ENCODE peak calls at places on chromosomes 6 and 20, in eight cellular contexts. One of them, this sample, is unnamed.

GRCh38 chr6:36229223-36229622 is 32.7 kb downstream of the BRPF3 start:
- DNase-seq in A549: no peak
- DNase-seq in upper lobe of left lung: no peak
- DNase-seq in H1: no peak
- DNase-seq in ovary: no peak
- DNase-seq in sigmoid colon: peak; percentile 36
- DNase-seq in K562: no peak
- DNase-seq in GM12878: no peak
- DNase-seq in this sample: no peak

GRCh38 chr6:139640453-139640852 is 266.0 kb upstream of the CITED2 start:
- DNase-seq in ovary: no peak
- DNase-seq in GM12878: peak; percentile 28
- DNase-seq in upper lobe of left lung: no peak
- DNase-seq in K562: no peak
- DNase-seq in A549: no peak
- DNase-seq in sigmoid colon: no peak
- DNase-seq in H1: no peak
- DNase-seq in this sample: no peak

GRCh38 chr6:169008641-169009040 is 245.0 kb downstream of the THBS2 start:
- DNase-seq in A549: no peak
- DNase-seq in sigmoid colon: no peak
- DNase-seq in K562: no peak
- DNase-seq in GM12878: no peak
- DNase-seq in upper lobe of left lung: peak; percentile 31
- DNase-seq in H1: no peak
- DNase-seq in ovary: no peak
- DNase-seq in this sample: no peak

GRCh38 chr6:87908978-87909802 is 138.5 kb upstream of the SPACA1 start:
- DNase-seq in sigmoid colon: no peak
- DNase-seq in GM12878: no peak
- DNase-seq in H1: no peak
- DNase-seq in ovary: no peak
- DNase-seq in upper lobe of left lung: no peak
- DNase-seq in K562: no peak
- DNase-seq in A549: no peak
- DNase-seq in this sample: no peak

GRCh38 chr6:34331361-34332050 is 61.0 kb downstream of the NUDT3 start:
- DNase-seq in A549: no peak
- DNase-seq in K562: no peak
- DNase-seq in sigmoid colon: no peak
- DNase-seq in upper lobe of left lung: no peak
- DNase-seq in GM12878: no peak
- DNase-seq in ovary: no peak
- DNase-seq in H1: no peak
- DNase-seq in this sample: no peak

GRCh38 chr6:53043626-53044025 is 21.6 kb upstream of the FBXO9 start:
- DNase-seq in K562: no peak
- DNase-seq in sigmoid colon: no peak
- DNase-seq in GM12878: no peak
- DNase-seq in A549: no peak
- DNase-seq in upper lobe of left lung: no peak
- DNase-seq in ovary: no peak
- DNase-seq in H1: no peak
- DNase-seq in this sample: no peak

GRCh38 chr20:43919686-43920403 is 5.2 kb downstream of the TOX2 start:
- DNase-seq in GM12878: no peak
- DNase-seq in H1: no peak
- DNase-seq in ovary: no peak
- DNase-seq in K562: no peak
- DNase-seq in A549: no peak
- DNase-seq in sigmoid colon: no peak
- DNase-seq in upper lobe of left lung: no peak
- DNase-seq in this sample: no peak

GRCh38 chr20:32343438-32343837 is 14.7 kb upstream of the ASXL1 start:
- DNase-seq in ovary: no peak
- DNase-seq in upper lobe of left lung: peak; percentile 50
- DNase-seq in H1: no peak
- DNase-seq in sigmoid colon: no peak
- DNase-seq in K562: no peak
- DNase-seq in GM12878: no peak
- DNase-seq in A549: no peak
- DNase-seq in this sample: no peak

GRCh38 chr6:27761391-27761790 is 150.8 kb downstream of the OR2B2 start:
- DNase-seq in A549: no peak
- DNase-seq in upper lobe of left lung: no peak
- DNase-seq in GM12878: no peak
- DNase-seq in H1: no peak
- DNase-seq in K562: no peak
- DNase-seq in sigmoid colon: no peak
- DNase-seq in ovary: no peak
- DNase-seq in this sample: no peak

GRCh38 chr6:56752009-56752408 is 109.3 kb upstream of the DST start:
- DNase-seq in A549: no peak
- DNase-seq in GM12878: no peak
- DNase-seq in K562: no peak
- DNase-seq in H1: no peak
- DNase-seq in ovary: no peak
- DNase-seq in sigmoid colon: no peak
- DNase-seq in upper lobe of left lung: peak; percentile 59
- DNase-seq in this sample: no peak

GRCh38 chr6:168132531-168133184 is 53.6 kb upstream of the FRMD1 start:
- DNase-seq in GM12878: no peak
- DNase-seq in H1: peak; percentile 81
- DNase-seq in K562: peak; percentile 48
- DNase-seq in ovary: peak; percentile 32
- DNase-seq in sigmoid colon: peak; percentile 61
- DNase-seq in A549: peak; percentile 49
- DNase-seq in upper lobe of left lung: peak; percentile 38
- DNase-seq in this sample: peak; percentile 48

GRCh38 chr6:32906539-32906938 is 34.3 kb downstream of the HLA-DMB start:
- DNase-seq in upper lobe of left lung: no peak
- DNase-seq in K562: no peak
- DNase-seq in H1: no peak
- DNase-seq in sigmoid colon: no peak
- DNase-seq in GM12878: no peak
- DNase-seq in ovary: no peak
- DNase-seq in A549: no peak
- DNase-seq in this sample: no peak

GRCh38 chr6:149332602-149333311 is 15.2 kb downstream of the TAB2 start:
- DNase-seq in upper lobe of left lung: no peak
- DNase-seq in H1: no peak
- DNase-seq in A549: no peak
- DNase-seq in sigmoid colon: no peak
- DNase-seq in ovary: no peak
- DNase-seq in GM12878: no peak
- DNase-seq in K562: no peak
- DNase-seq in this sample: no peak

GRCh38 chr6:78808356-78808891 is 58.9 kb upstream of the IRAK1BP1 start:
- DNase-seq in upper lobe of left lung: no peak
- DNase-seq in GM12878: no peak
- DNase-seq in A549: no peak
- DNase-seq in K562: no peak
- DNase-seq in ovary: no peak
- DNase-seq in sigmoid colon: no peak
- DNase-seq in H1: no peak
- DNase-seq in this sample: no peak

GRCh38 chr6:101195581-101195980 is 197.9 kb upstream of the GRIK2 start:
- DNase-seq in A549: no peak
- DNase-seq in ovary: no peak
- DNase-seq in H1: no peak
- DNase-seq in upper lobe of left lung: no peak
- DNase-seq in GM12878: no peak
- DNase-seq in sigmoid colon: no peak
- DNase-seq in K562: no peak
- DNase-seq in this sample: no peak

GRCh38 chr6:110587328-110587727 is 110.9 kb upstream of the SLC22A16 start:
- DNase-seq in upper lobe of left lung: no peak
- DNase-seq in A549: no peak
- DNase-seq in H1: peak; percentile 1
- DNase-seq in ovary: no peak
- DNase-seq in sigmoid colon: no peak
- DNase-seq in K562: no peak
- DNase-seq in GM12878: no peak
- DNase-seq in this sample: no peak

GRCh38 chr6:18600236-18600635 is 213.1 kb downstream of the RNF144B start:
- DNase-seq in GM12878: no peak
- DNase-seq in H1: no peak
- DNase-seq in sigmoid colon: no peak
- DNase-seq in ovary: no peak
- DNase-seq in A549: no peak
- DNase-seq in upper lobe of left lung: no peak
- DNase-seq in K562: no peak
- DNase-seq in this sample: no peak
- TF ChIP-seq EP300 in GM12878: no peak
- TF ChIP-seq EP300 in H1: no peak
- TF ChIP-seq EP300 in sigmoid colon: no peak
- TF ChIP-seq EP300 in ovary: no peak
- TF ChIP-seq EP300 in A549: no peak
- TF ChIP-seq EP300 in upper lobe of left lung: no peak
- TF ChIP-seq EP300 in K562: no peak
- TF ChIP-seq EP300 in this sample: no peak

GRCh38 chr20:8721098-8721497 is 347.8 kb upstream of the PLCB4 start:
- DNase-seq in GM12878: peak; percentile 7
- DNase-seq in ovary: peak; percentile 31
- DNase-seq in A549: peak; percentile 64
- DNase-seq in H1: no peak
- DNase-seq in upper lobe of left lung: no peak
- DNase-seq in sigmoid colon: peak; percentile 73
- DNase-seq in K562: peak; percentile 4
- DNase-seq in this sample: peak; percentile 76
- H3K4me3 ChIP-seq in GM12878: no peak overlapping the region
- H3K4me3 ChIP-seq in ovary: no peak overlapping the region
- H3K4me3 ChIP-seq in A549: no peak overlapping the region
- H3K4me3 ChIP-seq in H1: no peak overlapping the region
- H3K4me3 ChIP-seq in upper lobe of left lung: no peak overlapping the region
- H3K4me3 ChIP-seq in sigmoid colon: no peak overlapping the region
- H3K4me3 ChIP-seq in K562: no peak overlapping the region
- H3K4me3 ChIP-seq in this sample: no peak overlapping the region

GRCh38 chr20:39268566-39268965 is 306.4 kb downstream of the DHX35 start:
- DNase-seq in H1: no peak
- DNase-seq in ovary: no peak
- DNase-seq in A549: no peak
- DNase-seq in GM12878: no peak
- DNase-seq in sigmoid colon: no peak
- DNase-seq in upper lobe of left lung: no peak
- DNase-seq in K562: no peak
- DNase-seq in this sample: no peak

GRCh38 chr20:39263076-39263475 is 300.9 kb downstream of the DHX35 start:
- DNase-seq in ovary: no peak
- DNase-seq in GM12878: no peak
- DNase-seq in sigmoid colon: no peak
- DNase-seq in upper lobe of left lung: no peak
- DNase-seq in A549: no peak
- DNase-seq in H1: no peak
- DNase-seq in K562: no peak
- DNase-seq in this sample: no peak

GRCh38 chr20:39266989-39267388 is 304.8 kb downstream of the DHX35 start:
- DNase-seq in ovary: no peak
- DNase-seq in A549: no peak
- DNase-seq in K562: no peak
- DNase-seq in upper lobe of left lung: no peak
- DNase-seq in GM12878: no peak
- DNase-seq in H1: no peak
- DNase-seq in sigmoid colon: no peak
- DNase-seq in this sample: no peak

GRCh38 chr20:39269031-39269461 is 306.9 kb downstream of the DHX35 start:
- DNase-seq in ovary: peak; percentile 18
- DNase-seq in H1: peak; percentile 92
- DNase-seq in K562: peak; percentile 73
- DNase-seq in sigmoid colon: peak; percentile 70
- DNase-seq in A549: peak; percentile 25
- DNase-seq in GM12878: no peak
- DNase-seq in upper lobe of left lung: peak; percentile 24
- DNase-seq in this sample: peak; percentile 59

DNA sequence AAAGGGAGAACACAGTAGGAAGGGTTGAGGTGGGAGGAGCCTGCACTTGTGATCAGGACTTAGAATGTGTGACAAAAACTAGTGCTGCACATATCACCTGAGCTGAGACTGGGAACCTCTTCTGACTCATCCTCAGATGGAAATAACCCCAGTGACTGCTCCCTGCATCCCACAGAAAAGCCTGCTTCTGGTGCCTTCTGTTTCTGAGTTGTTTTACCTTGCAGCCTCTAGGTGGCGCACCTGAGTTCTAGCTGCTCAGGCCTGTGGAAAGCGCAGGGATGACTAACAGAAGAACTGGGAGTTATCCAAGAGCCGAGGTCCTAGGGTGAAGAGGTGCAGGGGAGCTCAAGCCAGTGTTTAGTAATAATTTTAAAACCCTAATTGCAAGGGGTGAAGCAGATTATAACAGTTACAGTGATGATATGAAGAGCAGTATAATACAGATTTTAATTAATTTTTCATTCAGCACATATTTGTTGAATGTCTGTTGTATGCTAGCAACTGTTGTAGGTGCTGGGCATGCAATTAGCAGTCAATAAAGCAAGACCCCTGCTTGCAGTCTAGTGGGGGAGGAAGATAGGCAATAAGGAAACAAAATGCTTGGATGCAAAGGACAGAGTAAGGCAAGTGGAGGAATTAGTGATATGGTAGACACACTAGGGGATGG is 302.5 kb downstream of the DHX35 start:
- DNase-seq in ovary: peak; percentile 49
- DNase-seq in K562: peak; percentile 70
- DNase-seq in upper lobe of left lung: peak; percentile 56
- DNase-seq in A549: peak; percentile 71
- DNase-seq in sigmoid colon: peak; percentile 82
- DNase-seq in H1: peak; percentile 75
- DNase-seq in GM12878: no peak
- DNase-seq in this sample: peak; percentile 47
- H3K4me1 ChIP-seq in ovary: no peaks in the 10 kb centered on the region
- H3K4me1 ChIP-seq in K562: no peaks in the 10 kb centered on the region
- H3K4me1 ChIP-seq in upper lobe of left lung: no peaks in the 10 kb centered on the region
- H3K4me1 ChIP-seq in A549: no peaks in the 10 kb centered on the region
- H3K4me1 ChIP-seq in sigmoid colon: peaks cover 8% of the 10 kb centered on the region
- H3K4me1 ChIP-seq in H1: no peaks in the 10 kb centered on the region
- H3K4me1 ChIP-seq in GM12878: no peaks in the 10 kb centered on the region
- H3K4me1 ChIP-seq in this sample: no peaks in the 10 kb centered on the region

GRCh38 chr6:25715794-25716193 is 38.7 kb upstream of the SLC17A4 start:
- DNase-seq in upper lobe of left lung: no peak
- DNase-seq in A549: no peak
- DNase-seq in GM12878: no peak
- DNase-seq in H1: no peak
- DNase-seq in ovary: no peak
- DNase-seq in sigmoid colon: no peak
- DNase-seq in K562: no peak
- DNase-seq in this sample: no peak

GRCh38 chr6:25709761-25710160 is 44.8 kb upstream of the SLC17A4 start:
- DNase-seq in ovary: no peak
- DNase-seq in A549: no peak
- DNase-seq in sigmoid colon: no peak
- DNase-seq in upper lobe of left lung: no peak
- DNase-seq in K562: no peak
- DNase-seq in H1: no peak
- DNase-seq in GM12878: no peak
- DNase-seq in this sample: no peak

GRCh38 chr6:25710287-25710686 is 44.3 kb upstream of the SLC17A4 start:
- DNase-seq in K562: no peak
- DNase-seq in H1: no peak
- DNase-seq in A549: no peak
- DNase-seq in sigmoid colon: no peak
- DNase-seq in GM12878: no peak
- DNase-seq in ovary: no peak
- DNase-seq in upper lobe of left lung: no peak
- DNase-seq in this sample: no peak

GRCh38 chr6:25714765-25715164 is 39.8 kb upstream of the SLC17A4 start:
- DNase-seq in ovary: no peak
- DNase-seq in sigmoid colon: no peak
- DNase-seq in H1: no peak
- DNase-seq in GM12878: no peak
- DNase-seq in K562: no peak
- DNase-seq in upper lobe of left lung: no peak
- DNase-seq in A549: no peak
- DNase-seq in this sample: no peak

GRCh38 chr6:25713802-25714201 is 40.7 kb upstream of the SLC17A4 start:
- DNase-seq in K562: no peak
- DNase-seq in sigmoid colon: no peak
- DNase-seq in H1: no peak
- DNase-seq in upper lobe of left lung: no peak
- DNase-seq in A549: no peak
- DNase-seq in ovary: no peak
- DNase-seq in GM12878: no peak
- DNase-seq in this sample: no peak
- TF ChIP-seq EP300 in K562: no peak
- TF ChIP-seq EP300 in sigmoid colon: no peak
- TF ChIP-seq EP300 in H1: no peak
- TF ChIP-seq EP300 in upper lobe of left lung: no peak
- TF ChIP-seq EP300 in A549: no peak
- TF ChIP-seq EP300 in ovary: no peak
- TF ChIP-seq EP300 in GM12878: no peak
- TF ChIP-seq EP300 in this sample: no peak

This sample was measured in tibial nerve.